ENCODE peak calls at places on chromosomes 2 and 18, in nine cellular contexts. C is H9, X is iris pigment epithelial cell, V is fibroblast of the conjunctiva, U is pancreas, Q is thyroid gland, Y is GM12891, M is GM19239, F is NCI-H524. T is an unnamed sample.

GRCh38 chr2:7539760-7540159 is 622.5 kb downstream of the RNF144A start:
- DNase-seq in Q (no peak), V (no peak), C (no peak), M (no peak), Y (no peak), F (peak), X (peak), U (no peak), T (no peak)

GRCh38 chr2:226187126-226187525 is 612.5 kb downstream of the IRS1 start:
- DNase-seq in Y (no peak), U (no peak), X (peak), F (no peak), V (no peak), M (no peak), Q (no peak), C (no peak), T (no peak)

GRCh38 chr2:66581461-66582363 is 146.8 kb downstream of the MEIS1 start:
- DNase-seq in U (peak), C (peak), Q (no peak), F (no peak), V (no peak), X (no peak), M (no peak), Y (no peak), T (peak)

GRCh38 chr2:176162911-176163654 is 6.0 kb downstream of the HOXD3 start:
- DNase-seq in M (no peak), X (no peak), C (no peak), Q (no peak), F (no peak), U (no peak), V (no peak), Y (no peak), T (no peak)

GRCh38 chr2:43714164-43714563 is 37.9 kb upstream of the C1GALT1C1L start:
- DNase-seq in U (no peak), Y (no peak), M (no peak), C (no peak), Q (no peak), X (peak), V (no peak), F (no peak), T (no peak)

GRCh38 chr2:56239437-56239836 is 55.6 kb downstream of the CCDC85A start:
- DNase-seq in Y (no peak), U (no peak), M (no peak), F (no peak), V (peak), C (no peak), X (peak), Q (no peak), T (no peak)

GRCh38 chr2:24515841-24516240 is 24.8 kb downstream of the NCOA1 start:
- DNase-seq in X (no peak), Y (no peak), Q (no peak), V (no peak), F (no peak), C (no peak), U (no peak), M (no peak), T (no peak)

GRCh38 chr2:56127773-56128170 is 56.0 kb upstream of the CCDC85A start:
- DNase-seq in V (no peak), Q (no peak), X (no peak), F (no peak), M (no peak), U (no peak), Y (no peak), C (no peak), T (no peak)

GRCh38 chr2:75565523-75566449 is 5.0 kb upstream of the EVA1A start:
- DNase-seq in U (no peak), Y (no peak), V (no peak), X (no peak), F (no peak), C (no peak), M (no peak), Q (no peak), T (no peak)

GRCh38 chr2:150586858-150587257 is 99.4 kb upstream of the RND3 start:
- DNase-seq in F (no peak), V (peak), Y (no peak), M (no peak), X (peak), Q (no peak), C (no peak), U (no peak), T (no peak)

GRCh38 chr2:42510191-42510929 is 16.6 kb upstream of the KCNG3 start:
- DNase-seq in Y (no peak), C (no peak), U (no peak), Q (no peak), V (no peak), X (peak), F (no peak), M (no peak), T (no peak)

GRCh38 chr2:219728993-219729487 is 101.6 kb downstream of the SLC4A3 start:
- DNase-seq in Q (no peak), Y (no peak), F (no peak), C (no peak), V (no peak), M (no peak), X (no peak), U (no peak), T (no peak)

GRCh38 chr2:113208995-113209868 is 35.5 kb downstream of the PSD4 start:
- DNase-seq in U (peak), Y (no peak), F (no peak), X (no peak), Q (peak), V (no peak), C (no peak), M (no peak), T (no peak)

GRCh38 chr2:147824625-147825024 is 20.2 kb upstream of the ACVR2A start:
- DNase-seq in C (no peak), V (no peak), Y (no peak), U (no peak), F (no peak), X (no peak), M (no peak), Q (no peak), T (no peak)

GRCh38 chr18:57898506-57899124 is 95.5 kb upstream of the ATP8B1 start:
- DNase-seq in V (no peak), C (no peak), M (no peak), Y (no peak), U (no peak), F (peak), X (peak), Q (no peak), T (no peak)

GRCh38 chr2:165440367-165440766 is 29.1 kb upstream of the CSRNP3 start:
- DNase-seq in Y (no peak), C (no peak), M (no peak), F (peak), V (peak), U (no peak), Q (no peak), X (peak), T (no peak)

GRCh38 chr2:55621802-55622201 is 4.4 kb upstream of the PPP4R3B start:
- DNase-seq in Q (no peak), M (no peak), Y (no peak), C (no peak), U (no peak), V (no peak), F (no peak), X (no peak), T (no peak)

GRCh38 chr2:175463639-175464310 is 282.3 kb upstream of the ATP5MC3 start:
- DNase-seq in Q (no peak), Y (no peak), M (no peak), X (no peak), U (no peak), F (no peak), C (peak), V (no peak), T (no peak)

GRCh38 chr2:222391866-222392265 is 32.5 kb upstream of the SGPP2 start:
- DNase-seq in U (no peak), Y (no peak), F (no peak), X (no peak), V (no peak), Q (no peak), C (no peak), M (no peak), T (no peak)

GRCh38 chr18:30623401-30624065 is 419.0 kb downstream of the DSC3 start:
- DNase-seq in F (no peak), V (no peak), U (no peak), Y (no peak), C (no peak), X (peak), M (no peak), Q (no peak), T (no peak)

GRCh38 chr2:85259101-85259590 is 68.6 kb downstream of the TGOLN2 start:
- DNase-seq in Q (peak), Y (no peak), U (no peak), M (no peak), C (no peak), F (no peak), X (peak), V (peak), T (no peak)

GRCh38 chr18:8944871-8945245 is 157.6 kb upstream of the NDUFV2 start:
- DNase-seq in U (no peak), Q (no peak), V (no peak), C (no peak), M (no peak), Y (no peak), F (no peak), X (no peak), T (no peak)

GRCh38 chr2:145484443-145485086 is 964.6 kb upstream of the ZEB2 start:
- DNase-seq in V (peak), Q (no peak), U (no peak), C (no peak), M (no peak), Y (no peak), F (peak), X (peak), T (no peak)

GRCh38 chr2:120711694-120712093 is 24.0 kb upstream of the GLI2 start:
- DNase-seq in F (no peak), C (no peak), U (no peak), V (no peak), M (no peak), X (no peak), Q (no peak), Y (no peak), T (no peak)

T was measured in GM13976.